ENCODE peak calls at places on chromosomes 6 and 20, in ten cellular contexts. Z, M, G, L, C, X, S, O, A and N are unnamed samples.

GRCh38 chr6:43216200-43216599 is 13.1 kb downstream of the DNPH1 start:
- DNase-seq in Z (no peak), M (no peak), G (no peak), L (no peak), C (no peak), X (peak), S (no peak), O (no peak), A (no peak), N (peak)

GRCh38 chr20:62624719-62625455 is 17.4 kb upstream of the SLCO4A1 start:
- DNase-seq in Z (no peak), M (no peak), G (no peak), L (no peak), C (no peak), X (no peak), S (no peak), O (no peak), A (no peak), N (no peak)

GRCh38 chr6:114253431-114253830 is 89.4 kb downstream of the HS3ST5 start:
- DNase-seq in Z (no peak), M (no peak), G (no peak), L (no peak), C (no peak), X (no peak), S (no peak), O (no peak), A (no peak), N (no peak)

GRCh38 chr6:32642707-32643106 is 5.5 kb downstream of the HLA-DQA1 start:
- DNase-seq in Z (no peak), M (no peak), G (no peak), L (no peak), C (no peak), X (no peak), S (no peak), O (no peak), A (no peak), N (no peak)

GRCh38 chr20:60203451-60203850 is 245.2 kb downstream of the CDH26 start:
- DNase-seq in Z (no peak), M (peak), G (no peak), L (no peak), C (no peak), X (no peak), S (no peak), O (no peak), A (no peak), N (no peak)

GRCh38 chr20:11544029-11544678 is 373.5 kb upstream of the BTBD3 start:
- DNase-seq in Z (no peak), M (peak), G (peak), L (peak), C (peak), X (no peak), S (no peak), O (peak), A (no peak), N (peak)

GRCh38 chr6:106702451-106703110 is 73.2 kb downstream of the QRSL1 start:
- DNase-seq in Z (no peak), M (no peak), G (no peak), L (no peak), C (no peak), X (no peak), S (no peak), O (no peak), A (peak), N (peak)

GRCh38 chr20:20593447-20594170 is 118.8 kb downstream of the RALGAPA2 start:
- DNase-seq in Z (no peak), M (peak), G (peak), L (peak), C (peak), X (peak), S (no peak), O (peak), A (peak), N (peak)

GRCh38 chr20:5161536-5162164 is 34.8 kb downstream of the CDS2 start:
- DNase-seq in Z (no peak), M (no peak), G (no peak), L (no peak), C (no peak), X (no peak), S (no peak), O (no peak), A (no peak), N (no peak)

GRCh38 chr6:21115111-21115510 is 478.4 kb upstream of the SOX4 start:
- DNase-seq in Z (no peak), M (no peak), G (peak), L (peak), C (peak), X (no peak), S (no peak), O (no peak), A (peak), N (no peak)

GRCh38 chr6:10166031-10166430 is 248.8 kb downstream of the TFAP2A start:
- DNase-seq in Z (no peak), M (no peak), G (no peak), L (no peak), C (no peak), X (no peak), S (no peak), O (no peak), A (no peak), N (no peak)

GRCh38 chr6:45843848-45844521 is 171.7 kb downstream of the CLIC5 start:
- DNase-seq in Z (no peak), M (no peak), G (peak), L (peak), C (no peak), X (no peak), S (no peak), O (no peak), A (no peak), N (no peak)

GRCh38 chr6:170273681-170274080 is 17.2 kb downstream of the DLL1 start:
- DNase-seq in Z (no peak), M (no peak), G (no peak), L (no peak), C (no peak), X (no peak), S (no peak), O (no peak), A (no peak), N (no peak)

GRCh38 chr6:152096863-152097496 is 289.5 kb downstream of the ESR1 start:
- DNase-seq in Z (no peak), M (no peak), G (peak), L (peak), C (peak), X (no peak), S (no peak), O (no peak), A (no peak), N (no peak)